ENCODE peak calls at places on chromosomes 6 and 20, in eight cellular contexts. Y is RWPE1; X is mammary epithelial cell; D is right lobe of liver; N is CD8-positive, alpha-beta T cell; M is stomach; A is mesendoderm; O is effector memory CD4-positive, alpha-beta T cell. S is an unnamed sample.

GRCh38 chr20:52312131-52312729 is 120.7 kb upstream of the ZFP64 start:
- DNase-seq in O (peak; percentile 9), X (peak; percentile 32), D (peak; percentile 51), Y (peak; percentile 82), A (peak; percentile 68), N (peak; percentile 55), M (peak; percentile 35), S (peak; percentile 45)

GRCh38 chr6:65399355-65400084 is 307.5 kb downstream of the EYS start:
- DNase-seq in M (no peak), O (no peak), Y (no peak), D (no peak), N (no peak), A (no peak), X (no peak), S (no peak)

GRCh38 chr6:127051571-127052260 is 66.8 kb upstream of the RSPO3 start:
- DNase-seq in N (no peak), X (peak; percentile 61), D (no peak), O (no peak), A (no peak), M (no peak), Y (no peak), S (no peak)

GRCh38 chr6:139881728-139882211 is 507.3 kb upstream of the CITED2 start:
- DNase-seq in A (peak; percentile 83), N (no peak), D (peak; percentile 46), O (no peak), M (no peak), X (peak; percentile 30), Y (peak; percentile 42), S (peak; percentile 34)

GRCh38 chr20:32231847-32232246 is 24.2 kb downstream of the POFUT1 start:
- DNase-seq in O (peak; percentile 29), M (no peak), X (no peak), D (no peak), Y (no peak), A (no peak), N (peak; percentile 16), S (no peak)

GRCh38 chr20:54324041-54324440 is 116.2 kb downstream of the PFDN4 start:
- DNase-seq in A (no peak), M (no peak), Y (no peak), N (no peak), D (no peak), O (no peak), X (no peak), S (no peak)

GRCh38 chr6:122130026-122130348 is 269.5 kb upstream of the HSF2 start:
- DNase-seq in N (no peak), Y (no peak), A (no peak), M (no peak), D (no peak), O (no peak), X (no peak), S (no peak)

GRCh38 chr6:110811187-110811586 is 4.1 kb downstream of the CDK19 start:
- DNase-seq in M (no peak), X (no peak), D (no peak), A (no peak), O (no peak), N (no peak), Y (no peak), S (no peak)

GRCh38 chr20:58070664-58071499 is 157.6 kb downstream of the ANKRD60 start:
- DNase-seq in M (no peak), D (no peak), A (no peak), Y (no peak), N (no peak), X (no peak), O (no peak), S (no peak)

GRCh38 chr20:36116813-36117441 is 37.6 kb upstream of the EPB41L1 start:
- DNase-seq in X (no peak), D (no peak), N (no peak), O (no peak), A (no peak), Y (peak; percentile 55), M (no peak), S (no peak)

GRCh38 chr20:51562334-51563140 is 20.0 kb upstream of the NFATC2 start:
- DNase-seq in M (peak; percentile 57), D (peak; percentile 60), Y (peak; percentile 87), N (peak; percentile 14), X (peak; percentile 75), A (peak; percentile 91), O (no peak), S (peak; percentile 68)

GRCh38 chr6:3406362-3406809 is 50.5 kb downstream of the SLC22A23 start:
- DNase-seq in X (no peak), Y (no peak), O (no peak), A (no peak), M (no peak), D (peak; percentile 76), N (no peak), S (peak; percentile 43)
- H3K27ac ChIP-seq in X (no peak overlapping the region), Y (peak overlapping the region; percentile 67), O (no peak overlapping the region), A (no peak overlapping the region), M (peak overlapping the region; percentile 76), D (peak overlapping the region; percentile 6), N (no peak overlapping the region), S (no peak overlapping the region)

DNA sequence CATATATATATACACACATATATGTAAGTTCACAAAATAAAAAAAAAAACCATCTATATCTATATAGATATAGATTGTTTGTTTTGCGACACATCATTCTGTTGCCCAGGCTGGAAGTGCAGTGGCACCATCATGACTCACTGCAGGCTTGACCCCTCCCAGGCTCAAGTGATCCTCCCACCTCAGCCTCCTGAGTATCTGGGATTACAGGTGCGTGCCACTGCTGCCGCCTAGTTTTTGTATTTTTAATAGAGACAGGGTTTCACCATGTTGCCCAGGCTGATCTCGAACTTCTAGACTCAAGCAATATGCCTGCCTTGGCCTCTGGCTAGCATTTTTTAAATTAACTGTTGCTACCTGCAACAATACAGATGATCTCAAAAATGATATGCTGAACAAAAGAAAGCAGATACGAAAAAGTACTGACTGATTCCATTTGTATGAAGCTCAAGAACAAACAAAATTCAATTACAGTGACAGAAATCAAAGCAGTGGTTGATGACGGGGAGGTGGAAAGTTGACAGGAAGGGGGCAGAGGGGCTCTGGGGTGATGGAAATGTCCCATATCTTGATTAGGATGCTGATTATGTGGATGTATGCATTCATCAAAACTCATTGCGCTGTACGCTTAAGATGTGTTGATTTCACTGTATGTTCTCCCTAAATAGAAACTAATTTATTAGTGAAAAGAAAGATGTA is 49.6 kb downstream of the ATXN1 start:
- DNase-seq in O (peak; percentile 63), M (no peak), A (no peak), X (peak; percentile 79), N (peak; percentile 40), Y (no peak), D (no peak), S (no peak)
- H3K27ac ChIP-seq in O (peak overlapping the region; percentile 68), M (peak overlapping the region; percentile 83), A (no peak overlapping the region), X (peak overlapping the region; percentile 97), N (no peak overlapping the region), Y (no peak overlapping the region), D (peak overlapping the region; percentile 71), S (peak overlapping the region; percentile 53)

DNA sequence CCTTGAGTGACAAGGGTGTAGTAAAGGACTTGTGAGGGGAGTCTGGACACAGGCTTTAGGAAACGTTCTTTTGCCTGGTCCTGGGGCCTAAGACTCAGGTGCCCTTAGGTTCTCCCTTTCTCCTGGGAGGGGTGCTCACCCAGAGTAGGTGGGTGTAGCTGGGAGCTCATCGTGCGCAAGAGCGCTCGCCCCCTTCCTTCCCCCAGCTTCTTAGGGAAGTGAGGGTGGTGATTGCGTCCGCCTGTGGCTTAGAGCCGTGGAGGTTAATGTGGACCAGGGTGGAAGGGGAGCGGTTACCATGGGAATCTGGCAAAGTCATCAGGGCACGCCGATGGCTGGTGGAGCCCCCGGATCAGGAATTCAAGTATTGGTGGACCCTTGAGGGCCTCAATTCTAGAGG is 3.3 kb upstream of the AARS2 start:
- DNase-seq in N (no peak), M (no peak), X (no peak), A (no peak), D (no peak), O (no peak), Y (no peak), S (no peak)
- H3K27ac ChIP-seq in N (no peak overlapping the region), M (no peak overlapping the region), X (no peak overlapping the region), A (no peak overlapping the region), D (no peak overlapping the region), O (no peak overlapping the region), Y (no peak overlapping the region), S (no peak overlapping the region)

GRCh38 chr6:56400273-56400672 is 152.9 kb upstream of the COL21A1 start:
- DNase-seq in D (no peak), N (no peak), A (no peak), Y (no peak), X (no peak), M (no peak), O (no peak), S (no peak)
- H3K27ac ChIP-seq in D (no peak overlapping the region), N (no peak overlapping the region), A (no peak overlapping the region), Y (no peak overlapping the region), X (no peak overlapping the region), M (no peak overlapping the region), O (no peak overlapping the region), S (no peak overlapping the region)

DNA sequence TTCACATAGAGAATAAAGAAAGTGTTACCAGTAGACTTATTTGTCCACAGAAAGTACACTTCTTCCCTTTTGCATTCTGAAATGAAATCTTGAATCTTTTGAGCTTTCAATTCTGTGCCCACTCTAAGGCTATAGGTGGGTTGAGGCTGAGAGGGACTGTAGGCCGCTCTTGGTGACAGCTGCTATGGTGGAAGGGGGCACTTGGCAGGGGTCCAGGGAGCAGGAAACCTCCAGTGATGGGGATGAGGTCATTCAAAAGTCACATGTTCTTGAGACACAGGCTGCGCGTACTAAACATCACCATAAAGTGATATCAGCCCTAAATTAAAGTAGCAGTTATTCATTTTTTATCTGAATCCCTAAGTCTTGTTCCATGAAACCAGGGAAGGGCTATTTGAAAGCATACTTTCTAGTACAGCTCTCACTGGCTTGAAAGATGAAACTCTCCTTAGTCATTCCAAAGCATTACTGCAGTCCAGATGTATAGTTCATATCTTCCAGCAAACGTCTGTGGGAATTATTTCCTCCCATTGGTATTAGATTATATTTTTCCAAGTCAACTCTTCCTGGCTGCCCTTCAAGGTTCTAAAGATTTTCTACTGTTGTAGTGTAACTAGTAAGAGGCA is 373.1 kb downstream of the CD109 start:
- DNase-seq in A (no peak), M (no peak), N (no peak), Y (no peak), O (no peak), D (no peak), X (no peak), S (no peak)
- H3K27ac ChIP-seq in A (no peak overlapping the region), M (no peak overlapping the region), N (no peak overlapping the region), Y (no peak overlapping the region), O (no peak overlapping the region), D (no peak overlapping the region), X (no peak overlapping the region), S (no peak overlapping the region)